ENCODE peak calls at places on chromosomes 13 and 19, in nine cellular contexts. A, G, X, Y, W, O, K, S and I are unnamed samples.

GRCh38 chr19:58558623-58559274 is 338 bp upstream of the UBE2M start:
- DNase-seq in A (peak), G (peak), X (peak), Y (peak), W (peak), O (peak), K (peak), S (peak), I (peak)

GRCh38 chr19:9914001-9914314 is 22.4 kb downstream of the OLFM2 start:
- DNase-seq in A (no peak), G (no peak), X (peak), Y (no peak), W (no peak), O (no peak), K (no peak), S (no peak), I (peak)

GRCh38 chr13:73870970-73871935 is 263.0 kb downstream of the KLF12 start:
- DNase-seq in A (peak), G (peak), X (peak), Y (peak), W (peak), O (peak), K (peak), S (no peak), I (peak)

GRCh38 chr19:35558400-35559280 is 4.8 kb downstream of the ATP4A start:
- DNase-seq in A (no peak), G (no peak), X (no peak), Y (no peak), W (no peak), O (peak), K (no peak), S (no peak), I (no peak)

GRCh38 chr13:30071890-30072817 is 221.7 kb upstream of the UBL3 start:
- DNase-seq in A (no peak), G (no peak), X (no peak), Y (no peak), W (no peak), O (no peak), K (no peak), S (peak), I (no peak)

GRCh38 chr13:71359641-71360040 is 507.4 kb downstream of the DACH1 start:
- DNase-seq in A (no peak), G (no peak), X (no peak), Y (no peak), W (no peak), O (no peak), K (no peak), S (no peak), I (no peak)

GRCh38 chr19:16977306-16977705 is 49.3 kb downstream of the CPAMD8 start:
- DNase-seq in A (no peak), G (no peak), X (no peak), Y (no peak), W (no peak), O (no peak), K (no peak), S (no peak), I (no peak)

GRCh38 chr19:29268721-29269483 is 56.0 kb upstream of the UQCRFS1 start:
- DNase-seq in A (no peak), G (no peak), X (no peak), Y (no peak), W (no peak), O (no peak), K (no peak), S (no peak), I (peak)

GRCh38 chr13:34577051-34577450 is 365.0 kb upstream of the NBEA start:
- DNase-seq in A (no peak), G (peak), X (no peak), Y (peak), W (no peak), O (no peak), K (peak), S (no peak), I (no peak)

GRCh38 chr13:73913043-73913740 is 221.0 kb downstream of the KLF12 start:
- DNase-seq in A (no peak), G (peak), X (no peak), Y (peak), W (peak), O (no peak), K (peak), S (no peak), I (peak)

GRCh38 chr19:40089462-40089861 is 1.3 kb downstream of the ZNF780A start:
- DNase-seq in A (no peak), G (peak), X (peak), Y (peak), W (peak), O (no peak), K (peak), S (no peak), I (no peak)

GRCh38 chr13:57470491-57470890 is 161.1 kb upstream of the PCDH17 start:
- DNase-seq in A (no peak), G (no peak), X (no peak), Y (no peak), W (no peak), O (no peak), K (no peak), S (no peak), I (no peak)

GRCh38 chr19:44748426-44749254 is at the start of gene BCL3:
- DNase-seq in A (no peak), G (peak), X (peak), Y (peak), W (no peak), O (peak), K (peak), S (peak), I (peak)

GRCh38 chr19:4144666-4145261 is 8.7 kb upstream of the CREB3L3 start:
- DNase-seq in A (no peak), G (peak), X (no peak), Y (peak), W (peak), O (no peak), K (peak), S (no peak), I (no peak)

GRCh38 chr13:27170221-27170520 is 1.4 kb downstream of the USP12 start:
- DNase-seq in A (no peak), G (no peak), X (no peak), Y (peak), W (peak), O (no peak), K (peak), S (no peak), I (no peak)

GRCh38 chr19:50663280-50663790 is 14.1 kb downstream of the C19orf81 start:
- DNase-seq in A (no peak), G (no peak), X (no peak), Y (no peak), W (no peak), O (no peak), K (no peak), S (no peak), I (no peak)

GRCh38 chr13:28981530-28981929 is 161.4 kb downstream of the MTUS2 start:
- DNase-seq in A (no peak), G (no peak), X (peak), Y (no peak), W (no peak), O (no peak), K (no peak), S (no peak), I (no peak)

DNA sequence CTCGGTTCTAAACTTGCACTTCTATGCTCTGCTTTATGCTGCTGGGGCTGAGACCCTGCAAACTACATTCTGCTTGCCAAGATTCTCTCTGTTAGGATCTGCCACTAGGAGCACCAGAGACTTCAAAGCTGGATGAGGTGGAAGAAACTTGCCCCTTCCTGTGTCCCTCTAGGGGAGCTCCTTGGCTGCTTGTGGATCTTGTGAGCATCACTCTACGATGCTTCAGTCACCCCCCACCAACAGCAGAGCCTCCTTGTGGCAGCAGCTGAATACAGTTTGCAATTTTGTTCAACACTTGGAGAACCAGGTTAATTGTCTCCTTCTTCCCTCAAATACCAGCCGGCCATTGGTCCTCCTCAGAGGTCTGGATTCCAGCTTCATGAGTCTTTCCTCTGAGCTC is 310.6 kb downstream of the FGF14 start:
- DNase-seq in A (no peak), G (no peak), X (no peak), Y (no peak), W (no peak), O (no peak), K (no peak), S (no peak), I (peak)
- TF ChIP-seq CTCF in A (no peak), G (no peak), X (no peak), Y (no peak), W (no peak), O (no peak), K (no peak), S (no peak), I (peak)

GRCh38 chr19:46898731-46899130 is 37.9 kb downstream of the ARHGAP35 start:
- DNase-seq in A (no peak), G (peak), X (no peak), Y (peak), W (peak), O (no peak), K (peak), S (no peak), I (peak)

GRCh38 chr19:46900341-46900740 is 39.5 kb downstream of the ARHGAP35 start:
- DNase-seq in A (no peak), G (no peak), X (no peak), Y (no peak), W (no peak), O (no peak), K (no peak), S (no peak), I (peak)

GRCh38 chr19:46892252-46893179 is 31.7 kb downstream of the ARHGAP35 start:
- DNase-seq in A (no peak), G (no peak), X (no peak), Y (no peak), W (no peak), O (no peak), K (no peak), S (no peak), I (no peak)

GRCh38 chr19:46901701-46902401 is 41.1 kb downstream of the ARHGAP35 start:
- DNase-seq in A (no peak), G (no peak), X (no peak), Y (no peak), W (peak), O (no peak), K (peak), S (no peak), I (no peak)

GRCh38 chr19:46896076-46896794 is 35.4 kb downstream of the ARHGAP35 start:
- DNase-seq in A (no peak), G (no peak), X (no peak), Y (no peak), W (no peak), O (no peak), K (no peak), S (no peak), I (no peak)
- H3K4me3 ChIP-seq in A (no peak), G (no peak), X (no peak), Y (no peak), W (no peak), O (no peak), K (no peak), S (no peak), I (no peak)

GRCh38 chr13:97853550-97853949 is 99.9 kb upstream of the IPO5 start:
- DNase-seq in A (no peak), G (no peak), X (no peak), Y (no peak), W (peak), O (no peak), K (peak), S (no peak), I (no peak)

GRCh38 chr13:97852181-97852874 is 101.1 kb upstream of the IPO5 start:
- DNase-seq in A (no peak), G (no peak), X (no peak), Y (no peak), W (no peak), O (no peak), K (no peak), S (no peak), I (no peak)

GRCh38 chr13:97848886-97849285 is 104.6 kb upstream of the IPO5 start:
- DNase-seq in A (no peak), G (no peak), X (no peak), Y (no peak), W (no peak), O (no peak), K (no peak), S (no peak), I (no peak)

GRCh38 chr13:97851269-97851668 is 102.2 kb upstream of the IPO5 start:
- DNase-seq in A (no peak), G (peak), X (no peak), Y (no peak), W (peak), O (no peak), K (no peak), S (no peak), I (peak)

GRCh38 chr13:97849305-97849704 is 104.2 kb upstream of the IPO5 start:
- DNase-seq in A (no peak), G (peak), X (no peak), Y (peak), W (peak), O (no peak), K (peak), S (no peak), I (peak)
- TF ChIP-seq CTCF in A (no peak), G (peak), X (no peak), Y (peak), W (peak), O (no peak), K (peak), S (no peak), I (peak)

DNA sequence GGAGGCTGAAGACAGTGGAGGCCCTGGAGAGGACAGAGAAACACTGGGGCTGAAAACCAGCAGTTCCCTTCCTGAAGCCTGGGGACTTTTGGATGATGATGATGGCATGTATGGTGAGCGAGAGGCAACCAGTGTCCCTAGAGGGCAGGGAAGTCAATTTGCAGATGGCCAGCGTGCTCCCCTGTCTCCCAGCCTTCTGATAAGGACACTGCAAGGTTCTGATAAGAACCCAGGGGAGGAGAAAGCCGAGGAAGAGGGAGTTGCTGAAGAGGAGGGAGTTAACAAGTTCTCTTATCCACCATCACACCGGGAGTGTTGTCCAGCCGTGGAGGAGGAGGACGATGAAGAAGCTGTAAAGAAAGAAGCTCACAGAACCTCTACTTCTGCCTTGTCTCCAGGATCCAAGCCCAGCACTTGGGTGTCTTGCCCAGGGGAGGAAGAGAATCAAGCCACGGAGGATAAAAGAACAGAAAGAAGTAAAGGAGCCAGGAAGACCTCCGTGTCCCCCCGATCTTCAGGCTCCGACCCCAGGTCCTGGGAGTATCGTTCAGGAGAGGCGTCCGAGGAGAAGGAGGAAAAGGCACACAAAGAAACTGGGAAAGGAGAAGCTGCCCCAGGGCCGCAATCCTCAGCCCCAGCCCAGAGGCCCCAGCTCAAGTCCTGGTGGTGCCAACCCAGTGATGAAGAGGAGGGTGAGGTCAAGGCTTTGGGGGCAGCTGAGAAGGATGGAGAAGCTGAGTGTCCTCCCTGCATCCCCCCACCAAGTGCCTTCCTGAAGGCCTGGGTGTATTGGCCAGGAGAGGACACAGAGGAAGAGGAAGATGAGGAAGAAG is 1.5 kb downstream of the PPP1R15A start:
- DNase-seq in A (peak), G (peak), X (no peak), Y (peak), W (peak), O (no peak), K (peak), S (no peak), I (peak)
- H3K4me3 ChIP-seq in A (peak), G (peak), X (peak), Y (peak), W (peak), O (peak), K (peak), S (peak), I (peak)

GRCh38 chr13:37602743-37603381 is 4.3 kb upstream of the POSTN start:
- DNase-seq in A (no peak), G (peak), X (no peak), Y (peak), W (peak), O (no peak), K (peak), S (no peak), I (no peak)

GRCh38 chr13:37608750-37609339 is 10.3 kb upstream of the POSTN start:
- DNase-seq in A (no peak), G (no peak), X (no peak), Y (peak), W (no peak), O (no peak), K (no peak), S (no peak), I (no peak)
- TF ChIP-seq CTCF in A (peak), G (peak), X (peak), Y (peak), W (peak), O (no peak), K (peak), S (no peak), I (peak)

DNA sequence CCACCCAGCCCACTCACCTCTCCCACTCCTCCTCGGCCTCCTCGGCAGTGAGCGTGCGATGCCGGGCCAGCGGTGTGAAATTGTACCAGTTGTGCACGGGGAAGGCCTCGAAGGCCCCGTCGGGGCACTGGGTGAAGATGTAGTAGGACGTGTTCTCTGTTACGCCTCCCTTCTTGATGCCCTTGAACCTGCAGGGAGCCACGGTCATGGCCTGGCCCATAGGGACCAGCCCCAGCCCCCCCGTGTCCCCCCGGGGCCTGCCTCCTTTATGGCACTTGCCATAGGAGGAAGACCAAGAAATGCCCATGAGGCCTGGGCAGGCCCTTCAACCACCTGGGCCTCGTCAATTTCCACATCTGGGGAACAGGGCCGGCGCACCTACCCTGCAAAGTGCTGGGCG is 5.6 kb downstream of the GTF2F1 start:
- DNase-seq in A (no peak), G (no peak), X (no peak), Y (no peak), W (no peak), O (no peak), K (no peak), S (no peak), I (no peak)
- H3K4me3 ChIP-seq in A (no peak), G (no peak), X (no peak), Y (no peak), W (no peak), O (no peak), K (no peak), S (no peak), I (no peak)